ENCODE peak calls at places on chromosomes 1 and 21, in six cellular contexts. N is NCI-H2081, E is lung, Z is NCI-H69, B is right cardiac atrium, R is iPS-NIHi11. K is an unnamed sample.

GRCh38 chr1:47738560-47739182 is 258.5 kb downstream of the TRABD2B start:
- DNase-seq in N (peak; percentile 23), E (peak; percentile 61), Z (peak; percentile 67), B (peak; percentile 78), R (peak; percentile 82), K (peak; percentile 29)

GRCh38 chr1:182114627-182115023 is 53.1 kb upstream of the ZNF648 start:
- DNase-seq in N (no peak), E (no peak), Z (no peak), B (no peak), R (peak; percentile 23), K (no peak)

GRCh38 chr1:244860914-244861610 is 3.3 kb downstream of the HNRNPU start:
- DNase-seq in N (no peak), E (no peak), Z (peak; percentile 22), B (no peak), R (no peak), K (no peak)

GRCh38 chr1:39262802-39263201 is 58.3 kb downstream of the MACF1 start:
- DNase-seq in N (no peak), E (no peak), Z (no peak), B (no peak), R (no peak), K (no peak)

GRCh38 chr1:39969531-39970270 is 14.8 kb downstream of the MFSD2A start:
- DNase-seq in N (no peak), E (no peak), Z (peak; percentile 3), B (no peak), R (no peak), K (no peak)

GRCh38 chr1:33886452-33886851 is 22.6 kb downstream of the HMGB4 start:
- DNase-seq in N (no peak), E (no peak), Z (no peak), B (no peak), R (peak; percentile 20), K (no peak)

GRCh38 chr21:37849703-37850102 is 66.6 kb downstream of the KCNJ6 start:
- DNase-seq in N (no peak), E (no peak), Z (no peak), B (no peak), R (no peak), K (peak; percentile 72)

GRCh38 chr1:167861664-167862381 is 52.1 kb downstream of the ADCY10 start:
- DNase-seq in N (no peak), E (no peak), Z (no peak), B (no peak), R (no peak), K (no peak)

GRCh38 chr1:183180634-183181056 is 5.4 kb upstream of the LAMC2 start:
- DNase-seq in N (no peak), E (peak; percentile 34), Z (peak; percentile 76), B (peak; percentile 75), R (peak; percentile 42), K (peak; percentile 93)

GRCh38 chr1:1602321-1602931 is 2.5 kb upstream of the FNDC10 start:
- DNase-seq in N (no peak), E (no peak), Z (no peak), B (no peak), R (no peak), K (no peak)

GRCh38 chr21:45475004-45475685 is 67.1 kb downstream of the SLC19A1 start:
- DNase-seq in N (no peak), E (no peak), Z (no peak), B (peak; percentile 37), R (no peak), K (no peak)

GRCh38 chr1:167605576-167605975 is 24.5 kb upstream of the RCSD1 start:
- DNase-seq in N (no peak), E (no peak), Z (no peak), B (no peak), R (no peak), K (peak; percentile 34)

K was measured in RPMI7951.